ENCODE peak calls at places on chromosomes 12 and 14, in ten cellular contexts. U is activated T-helper 1 cell treated with anti-CD3 and anti-CD28 coated beads, Interleukin-2, amount 50 U/mL, for 16 hours; R is activated CD4-positive, alpha-beta T cell treated with anti-CD3 and anti-CD28 coated beads, Interleukin-2, amount 50 U/mL, for 48 hours; Q is GM19239; W is IMR-90; O is NCI-H2107; F is RKO; P is caudate nucleus; I is NK-92 treated with Interleukin-12 subunit alpha and Interleukin-12 subunit beta, amount 100 ng/mL, for 24 hours; M is OCI-M1. J is an unnamed sample.

GRCh38 chr12:54369597-54370217 is 5.4 kb upstream of the GPR84 start:
- DNase-seq in U (no peak), R (no peak), Q (no peak), W (no peak), O (no peak), F (peak), P (no peak), I (no peak), M (no peak), J (no peak)

GRCh38 chr14:75249251-75249957 is 29.2 kb upstream of the FOS start:
- DNase-seq in U (peak), R (peak), Q (peak), W (no peak), O (peak), F (no peak), P (no peak), I (peak), M (peak), J (no peak)

GRCh38 chr12:121657305-121658008 is 12.0 kb downstream of the MORN3 start:
- DNase-seq in U (no peak), R (peak), Q (no peak), W (no peak), O (no peak), F (no peak), P (no peak), I (no peak), M (no peak), J (no peak)

GRCh38 chr14:20118795-20119194 is 8.3 kb downstream of the OR4K17 start:
- DNase-seq in U (no peak), R (no peak), Q (no peak), W (no peak), O (no peak), F (no peak), P (no peak), I (no peak), M (peak), J (peak)

GRCh38 chr12:55142896-55143870 is 17.0 kb downstream of the OR9K2 start:
- DNase-seq in U (peak), R (peak), Q (peak), W (peak), O (peak), F (peak), P (no peak), I (peak), M (peak), J (peak)

GRCh38 chr14:63492391-63492790 is 50.8 kb downstream of the PPP2R5E start:
- DNase-seq in U (no peak), R (no peak), Q (no peak), W (peak), O (no peak), F (peak), P (no peak), I (no peak), M (no peak), J (no peak)

GRCh38 chr12:237026-237815 is 23.3 kb upstream of the SLC6A12 start:
- DNase-seq in U (no peak), R (no peak), Q (no peak), W (no peak), O (no peak), F (no peak), P (no peak), I (no peak), M (no peak), J (no peak)

GRCh38 chr14:22458737-22459136 is 130.3 kb downstream of the DAD1 start:
- DNase-seq in U (no peak), R (no peak), Q (no peak), W (no peak), O (no peak), F (no peak), P (no peak), I (no peak), M (no peak), J (no peak)

GRCh38 chr12:51847830-51848727 is at the start of gene FIGNL2:
- DNase-seq in U (no peak), R (no peak), Q (no peak), W (peak), O (no peak), F (no peak), P (no peak), I (no peak), M (no peak), J (peak)

GRCh38 chr12:56897844-56898341 is 36.3 kb downstream of the SDR9C7 start:
- DNase-seq in U (no peak), R (no peak), Q (no peak), W (peak), O (no peak), F (peak), P (no peak), I (no peak), M (no peak), J (no peak)

GRCh38 chr12:116455540-116456306 is 103.5 kb upstream of the MAP1LC3B2 start:
- DNase-seq in U (no peak), R (no peak), Q (no peak), W (peak), O (no peak), F (peak), P (no peak), I (no peak), M (no peak), J (peak)

GRCh38 chr12:50557421-50557820 is 52.6 kb downstream of the DIP2B start:
- DNase-seq in U (no peak), R (no peak), Q (no peak), W (peak), O (no peak), F (no peak), P (no peak), I (no peak), M (no peak), J (no peak)